ENCODE peak calls at places on chromosomes 16 and 17, in eight cellular contexts. M is K562, B is kidney glomerular epithelial cell, R is Daoy, C is H54, I is GM03348, U is upper lobe of right lung, J is ecto neural progenitor cell. T is an unnamed sample.

GRCh38 chr16:86019446-86020047 is 120.6 kb downstream of the IRF8 start:
- DNase-seq in I (no peak), B (no peak), U (peak), C (no peak), R (no peak), J (peak), M (peak), T (no peak)

GRCh38 chr17:81239714-81240555 is 817 bp downstream of the NDUFAF8 start:
- DNase-seq in C (no peak), I (peak), U (no peak), M (no peak), R (no peak), B (no peak), J (no peak), T (peak)

GRCh38 chr17:70774339-70775110 is 605.2 kb downstream of the KCNJ2 start:
- DNase-seq in I (no peak), U (no peak), M (no peak), C (no peak), R (no peak), B (no peak), J (no peak), T (no peak)

GRCh38 chr17:10117581-10118001 is 80.8 kb downstream of the GAS7 start:
- DNase-seq in B (no peak), I (no peak), M (no peak), R (no peak), J (no peak), C (no peak), U (peak), T (no peak)

GRCh38 chr16:57562669-57563486 is 20.4 kb downstream of the ADGRG5 start:
- DNase-seq in M (peak), I (no peak), U (no peak), B (no peak), J (no peak), C (no peak), R (no peak), T (no peak)

GRCh38 chr16:19804538-19805323 is 79.9 kb downstream of the GPRC5B start:
- DNase-seq in R (no peak), U (no peak), M (peak), J (no peak), I (no peak), B (no peak), C (no peak), T (no peak)

GRCh38 chr16:28980929-28981328 is 3.9 kb upstream of the LAT start:
- DNase-seq in J (no peak), C (no peak), I (no peak), M (no peak), U (no peak), R (no peak), B (no peak), T (no peak)

GRCh38 chr16:30113031-30113710 is at the start of gene GDPD3:
- DNase-seq in B (no peak), R (peak), C (peak), U (peak), J (peak), I (no peak), M (peak), T (no peak)

GRCh38 chr17:65027305-65027704 is 29.2 kb downstream of the GNA13 start:
- DNase-seq in I (peak), C (peak), B (peak), U (no peak), R (peak), M (peak), J (no peak), T (peak)

GRCh38 chr16:73058616-73059409 is 10.9 kb upstream of the ZFHX3 start:
- DNase-seq in M (peak), R (peak), J (peak), I (peak), C (no peak), U (peak), B (peak), T (peak)

GRCh38 chr16:64182985-64183384 is 938.9 kb downstream of the CDH11 start:
- DNase-seq in J (no peak), C (no peak), M (no peak), R (no peak), U (no peak), B (no peak), I (no peak), T (no peak)